ENCODE peak calls at places on chromosomes 6 and 20, in five cellular contexts. N is Caco-2; J is NCI-H345; M is CD4-positive, alpha-beta memory T cell; U is stromal cell of bone marrow. Q is an unnamed sample.

GRCh38 chr6:94071835-94072234 is 652.5 kb upstream of the EPHA7 start:
- DNase-seq in M (no peak), J (no peak), N (no peak), U (peak), Q (peak)

GRCh38 chr6:34514593-34515472 is 41.3 kb downstream of the SPDEF start:
- DNase-seq in M (no peak), J (no peak), U (peak), N (no peak), Q (peak)

GRCh38 chr20:21391495-21392298 is 5.6 kb downstream of the NKX2-4 start:
- DNase-seq in N (no peak), U (no peak), J (no peak), M (no peak), Q (peak)

GRCh38 chr20:43988867-43989266 is 74.2 kb downstream of the TOX2 start:
- DNase-seq in U (peak), M (no peak), N (no peak), J (no peak), Q (peak)

GRCh38 chr20:52493177-52493711 is 301.7 kb upstream of the ZFP64 start:
- DNase-seq in J (peak), M (peak), N (no peak), U (peak), Q (peak)

GRCh38 chr20:8547968-8548588 is 416.0 kb downstream of the PLCB1 start:
- DNase-seq in M (no peak), J (no peak), N (no peak), U (no peak), Q (no peak)

GRCh38 chr20:49560646-49561045 is 7.3 kb downstream of the PTGIS start:
- DNase-seq in N (peak), J (no peak), U (no peak), M (no peak), Q (no peak)

GRCh38 chr20:34562643-34563042 is 4.1 kb downstream of the MAP1LC3A start:
- DNase-seq in J (no peak), N (no peak), M (no peak), U (no peak), Q (peak)

GRCh38 chr6:20403080-20403765 is 1.5 kb downstream of the E2F3 start:
- DNase-seq in M (peak), J (peak), U (peak), N (peak), Q (peak)

GRCh38 chr20:62710886-62711702 is 2.5 kb downstream of the NTSR1 start:
- DNase-seq in U (no peak), N (no peak), J (peak), M (no peak), Q (no peak)

GRCh38 chr6:84554069-84554468 is 210.3 kb downstream of the TBX18 start:
- DNase-seq in N (no peak), U (peak), M (no peak), J (no peak), Q (no peak)

Q was measured in mesenchymal stem cell.